ENCODE peak calls at places on chromosome 20, in seven cellular contexts. X is epithelial cell of esophagus, S is AG04450, Q is upper lobe of right lung, K is transverse colon, O is fibroblast of mammary gland, J is psoas muscle. I is an unnamed sample.

GRCh38 chr20:35291654-35292503 is at the start of gene FAM83C:
- DNase-seq in X (no peak), S (no peak), Q (no peak), K (no peak), O (no peak), J (no peak), I (no peak)

GRCh38 chr20:58308680-58309527 is 611 bp upstream of the RAB22A start:
- DNase-seq in X (peak), S (peak), Q (peak), K (peak), O (peak), J (peak), I (no peak)

GRCh38 chr20:3993109-3993508 is 22.2 kb downstream of the RNF24 start:
- DNase-seq in X (no peak), S (no peak), Q (no peak), K (no peak), O (no peak), J (no peak), I (no peak)

GRCh38 chr20:58407201-58407873 is 18.3 kb downstream of the VAPB start:
- DNase-seq in X (peak), S (no peak), Q (no peak), K (no peak), O (peak), J (no peak), I (no peak)

GRCh38 chr20:62486431-62486954 is 10.7 kb upstream of the GATA5 start:
- DNase-seq in X (no peak), S (no peak), Q (no peak), K (no peak), O (no peak), J (no peak), I (no peak)

GRCh38 chr20:8693709-8694108 is 375.2 kb upstream of the PLCB4 start:
- DNase-seq in X (peak), S (peak), Q (no peak), K (no peak), O (peak), J (no peak), I (no peak)

GRCh38 chr20:22617160-22617559 is 32.8 kb upstream of the FOXA2 start:
- DNase-seq in X (peak), S (no peak), Q (peak), K (no peak), O (no peak), J (no peak), I (no peak)

GRCh38 chr20:15310361-15310760 is 972.9 kb upstream of the FLRT3 start:
- DNase-seq in X (peak), S (no peak), Q (no peak), K (no peak), O (no peak), J (no peak), I (no peak)

GRCh38 chr20:2314759-2315439 is 19.1 kb downstream of the TGM3 start:
- DNase-seq in X (peak), S (no peak), Q (no peak), K (no peak), O (peak), J (peak), I (peak)

GRCh38 chr20:8155229-8155628 is 23.2 kb downstream of the PLCB1 start:
- DNase-seq in X (no peak), S (no peak), Q (no peak), K (no peak), O (no peak), J (no peak), I (no peak)

GRCh38 chr20:10474606-10475184 is 39.6 kb downstream of the SLX4IP start:
- DNase-seq in X (no peak), S (no peak), Q (no peak), K (no peak), O (peak), J (peak), I (no peak)

GRCh38 chr20:36251426-36251825 is 15.1 kb downstream of the AAR2 start:
- DNase-seq in X (peak), S (no peak), Q (no peak), K (no peak), O (no peak), J (no peak), I (no peak)

GRCh38 chr20:346640-347316 is at the start of gene NRSN2:
- DNase-seq in X (no peak), S (no peak), Q (peak), K (peak), O (peak), J (peak), I (no peak)

GRCh38 chr20:1920252-1920651 is 25.0 kb downstream of the SIRPA start:
- DNase-seq in X (no peak), S (no peak), Q (no peak), K (no peak), O (no peak), J (no peak), I (no peak)

GRCh38 chr20:37473249-37474000 is 47.6 kb upstream of the NNAT start:
- DNase-seq in X (no peak), S (no peak), Q (no peak), K (no peak), O (no peak), J (no peak), I (no peak)

GRCh38 chr20:34755367-34755766 is 51.2 kb downstream of the TP53INP2 start:
- DNase-seq in X (no peak), S (no peak), Q (no peak), K (no peak), O (no peak), J (no peak), I (no peak)

GRCh38 chr20:330233-331149 is 5.1 kb downstream of the SOX12 start:
- DNase-seq in X (peak), S (no peak), Q (no peak), K (no peak), O (peak), J (peak), I (no peak)

GRCh38 chr20:37464611-37465010 is 56.4 kb upstream of the NNAT start:
- DNase-seq in X (no peak), S (no peak), Q (no peak), K (no peak), O (no peak), J (no peak), I (no peak)

GRCh38 chr20:63175031-63175895 is 40.7 kb downstream of the YTHDF1 start:
- DNase-seq in X (no peak), S (no peak), Q (no peak), K (no peak), O (no peak), J (no peak), I (no peak)

GRCh38 chr20:19646963-19647362 is 111.1 kb upstream of the RIN2 start:
- DNase-seq in X (no peak), S (no peak), Q (no peak), K (no peak), O (no peak), J (no peak), I (no peak)

GRCh38 chr20:17761612-17762011 is 61.8 kb downstream of the BANF2 start:
- DNase-seq in X (no peak), S (no peak), Q (no peak), K (no peak), O (peak), J (no peak), I (no peak)

GRCh38 chr20:34022154-34022842 is 28.6 kb downstream of the RALY start:
- DNase-seq in X (peak), S (no peak), Q (no peak), K (no peak), O (peak), J (no peak), I (no peak)

GRCh38 chr20:56249244-56249955 is 868 bp downstream of the MC3R start:
- DNase-seq in X (peak), S (no peak), Q (no peak), K (peak), O (peak), J (peak), I (no peak)

GRCh38 chr20:57787969-57788781 is 78.4 kb upstream of the PMEPA1 start:
- DNase-seq in X (no peak), S (no peak), Q (no peak), K (no peak), O (no peak), J (no peak), I (no peak)

GRCh38 chr20:9294081-9294480 is 220.3 kb upstream of the LAMP5 start:
- DNase-seq in X (peak), S (peak), Q (no peak), K (no peak), O (peak), J (no peak), I (peak)

GRCh38 chr20:37596890-37597539 is 69.3 kb upstream of the BLCAP start:
- DNase-seq in X (no peak), S (no peak), Q (no peak), K (no peak), O (no peak), J (no peak), I (no peak)

GRCh38 chr20:38298768-38299288 is 5.1 kb upstream of the BPI start:
- DNase-seq in X (peak), S (no peak), Q (peak), K (peak), O (peak), J (peak), I (no peak)

GRCh38 chr20:9476174-9476573 is 38.2 kb upstream of the LAMP5 start:
- DNase-seq in X (no peak), S (no peak), Q (no peak), K (no peak), O (no peak), J (no peak), I (no peak)